ENCODE peak calls at places on chromosomes 1 and 21, in eight cellular contexts. F, H, O, T, Y, M, C and K are unnamed samples.

GRCh38 chr21:31658053-31658452 is 1.4 kb upstream of the SOD1 start:
- DNase-seq in F (peak), H (peak), O (no peak), T (no peak), Y (no peak), M (no peak), C (no peak), K (no peak)

GRCh38 chr1:36567601-36568341 is 85.1 kb upstream of the CSF3R start:
- DNase-seq in F (no peak), H (no peak), O (no peak), T (no peak), Y (no peak), M (no peak), C (peak), K (no peak)

GRCh38 chr1:17746920-17747319 is 8.2 kb upstream of the ACTL8 start:
- DNase-seq in F (no peak), H (no peak), O (no peak), T (no peak), Y (no peak), M (no peak), C (no peak), K (no peak)

GRCh38 chr1:203367051-203367450 is 16.1 kb upstream of the FMOD start:
- DNase-seq in F (no peak), H (no peak), O (no peak), T (no peak), Y (no peak), M (no peak), C (no peak), K (no peak)

GRCh38 chr1:164748253-164748899 is 189.4 kb downstream of the PBX1 start:
- DNase-seq in F (peak), H (peak), O (no peak), T (peak), Y (no peak), M (no peak), C (no peak), K (peak)

GRCh38 chr1:39646232-39647081 is 7.0 kb upstream of the HEYL start:
- DNase-seq in F (no peak), H (peak), O (no peak), T (no peak), Y (no peak), M (no peak), C (peak), K (no peak)

GRCh38 chr1:190494451-190494850 is 16.8 kb upstream of the BRINP3 start:
- DNase-seq in F (no peak), H (no peak), O (no peak), T (no peak), Y (no peak), M (no peak), C (no peak), K (no peak)

GRCh38 chr1:81183157-81183952 is 617.4 kb upstream of the ADGRL2 start:
- DNase-seq in F (no peak), H (no peak), O (no peak), T (no peak), Y (no peak), M (no peak), C (no peak), K (no peak)

GRCh38 chr1:87084247-87084836 is 169.9 kb downstream of the HS2ST1 start:
- DNase-seq in F (peak), H (peak), O (no peak), T (peak), Y (no peak), M (no peak), C (peak), K (peak)

GRCh38 chr1:57839067-57839466 is 415.2 kb upstream of the DAB1 start:
- DNase-seq in F (no peak), H (no peak), O (no peak), T (no peak), Y (no peak), M (no peak), C (no peak), K (no peak)

DNA sequence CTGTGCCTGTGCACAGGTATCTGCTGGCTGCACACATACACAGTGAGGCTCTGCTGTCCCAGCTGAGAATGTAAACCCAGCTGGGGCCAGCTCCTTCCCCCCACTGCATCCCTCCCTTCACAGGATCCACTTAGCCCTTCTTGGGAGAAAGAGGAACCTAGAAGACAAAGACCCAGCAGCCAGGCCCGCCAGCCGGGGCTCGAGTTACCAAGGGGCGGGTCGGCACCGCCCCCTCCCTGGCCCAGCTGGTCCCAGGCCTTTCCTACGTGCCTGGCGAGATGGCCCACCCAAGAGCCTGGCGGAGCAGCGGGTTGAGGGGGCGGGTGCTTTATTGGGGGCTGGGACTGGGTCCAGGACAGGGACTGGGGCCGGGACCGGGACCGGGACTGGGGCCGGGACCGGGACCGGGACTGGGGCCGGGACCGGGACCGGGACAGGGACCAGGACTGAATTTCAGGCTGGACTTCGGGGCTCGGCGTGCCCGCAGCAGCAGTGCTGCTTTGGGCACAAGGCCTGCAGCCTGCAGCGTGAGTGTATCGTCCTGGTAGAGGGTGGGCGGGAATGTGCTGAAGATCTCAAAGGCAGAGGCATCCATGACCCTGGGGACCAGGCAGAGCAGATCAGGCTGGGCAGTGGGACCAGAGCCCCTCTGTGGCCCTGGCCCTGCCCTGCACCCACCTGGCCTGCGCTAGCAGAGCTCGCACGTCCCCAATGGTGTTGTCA is 2.2 kb downstream of the SH3BGRL3 start:
- DNase-seq in F (no peak), H (peak), O (peak), T (no peak), Y (no peak), M (no peak), C (no peak), K (no peak)
- H3K9ac ChIP-seq in F (no peak), H (no peak), O (peak), T (no peak), Y (no peak), M (no peak), C (no peak), K (no peak)

GRCh38 chr1:108628666-108629065 is 32.2 kb downstream of the HENMT1 start:
- DNase-seq in F (no peak), H (no peak), O (no peak), T (no peak), Y (no peak), M (no peak), C (no peak), K (no peak)
- TF ChIP-seq POLR2AphosphoS5 in F (no peak), H (no peak), O (no peak), T (no peak), Y (no peak), M (no peak), C (no peak), K (no peak)

DNA sequence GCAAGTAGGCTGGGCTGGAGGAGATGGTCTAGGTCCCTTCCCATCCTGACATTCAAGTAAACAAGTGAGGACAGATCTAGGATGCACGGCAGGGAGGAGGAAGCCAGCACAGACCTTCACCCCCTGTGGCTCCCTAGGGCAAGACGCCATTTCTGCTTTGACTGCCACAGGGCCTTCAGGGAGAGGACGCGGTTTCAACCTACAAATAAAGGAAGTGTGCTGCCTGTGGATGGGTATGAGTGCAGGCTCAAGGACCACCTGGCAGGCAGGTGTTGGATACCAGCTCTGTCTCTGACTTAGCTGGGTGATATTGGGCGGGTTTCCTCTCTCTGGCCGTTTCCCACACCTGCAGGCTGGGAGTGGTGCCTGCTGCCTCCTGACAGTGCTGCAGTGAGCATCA is 16.2 kb downstream of the SLC2A1 start:
- DNase-seq in F (no peak), H (no peak), O (no peak), T (no peak), Y (no peak), M (no peak), C (no peak), K (no peak)
- H3K9ac ChIP-seq in F (no peak), H (peak), O (no peak), T (peak), Y (no peak), M (no peak), C (peak), K (no peak)

GRCh38 chr1:9866836-9867235 is 43.1 kb upstream of the CLSTN1 start:
- DNase-seq in F (no peak), H (no peak), O (no peak), T (no peak), Y (no peak), M (no peak), C (no peak), K (no peak)

GRCh38 chr1:9869831-9870251 is 40.2 kb downstream of the CTNNBIP1 start:
- DNase-seq in F (no peak), H (no peak), O (no peak), T (no peak), Y (no peak), M (no peak), C (no peak), K (no peak)

GRCh38 chr1:9868244-9868590 is 41.9 kb downstream of the CTNNBIP1 start:
- DNase-seq in F (no peak), H (no peak), O (no peak), T (no peak), Y (no peak), M (no peak), C (no peak), K (no peak)

GRCh38 chr1:9865745-9866144 is 42.0 kb upstream of the CLSTN1 start:
- DNase-seq in F (no peak), H (no peak), O (no peak), T (no peak), Y (no peak), M (no peak), C (no peak), K (peak)

GRCh38 chr1:9867408-9868243 is 42.4 kb downstream of the CTNNBIP1 start:
- DNase-seq in F (peak), H (peak), O (peak), T (no peak), Y (peak), M (no peak), C (peak), K (peak)
- TF ChIP-seq POLR2AphosphoS5 in F (no peak), H (no peak), O (no peak), T (no peak), Y (no peak), M (no peak), C (no peak), K (no peak)

GRCh38 chr1:179059185-179059483 is 22.7 kb upstream of the TOR3A start:
- DNase-seq in F (no peak), H (no peak), O (no peak), T (no peak), Y (no peak), M (no peak), C (no peak), K (no peak)
- H3K9ac ChIP-seq in F (no peak), H (no peak), O (no peak), T (no peak), Y (no peak), M (no peak), C (no peak), K (no peak)

GRCh38 chr1:110708968-110709367 is 34.2 kb upstream of the KCNA3 start:
- DNase-seq in F (no peak), H (peak), O (no peak), T (no peak), Y (no peak), M (no peak), C (no peak), K (no peak)
- TF ChIP-seq POLR2AphosphoS5 in F (no peak), H (no peak), O (no peak), T (no peak), Y (no peak), M (no peak), C (no peak), K (no peak)

GRCh38 chr1:167756760-167757405 is 35.1 kb downstream of the MPZL1 start:
- DNase-seq in F (no peak), H (peak), O (no peak), T (no peak), Y (no peak), M (no peak), C (no peak), K (no peak)
- H3K9ac ChIP-seq in F (no peak), H (peak), O (no peak), T (no peak), Y (no peak), M (no peak), C (no peak), K (no peak)

GRCh38 chr1:15956150-15956549 is 19.8 kb downstream of the ZBTB17 start:
- DNase-seq in F (no peak), H (no peak), O (no peak), T (no peak), Y (no peak), M (no peak), C (no peak), K (no peak)

GRCh38 chr1:15958111-15958510 is 17.8 kb downstream of the ZBTB17 start:
- DNase-seq in F (no peak), H (no peak), O (no peak), T (no peak), Y (no peak), M (no peak), C (no peak), K (peak)

GRCh38 chr1:15955552-15955951 is 20.3 kb downstream of the ZBTB17 start:
- DNase-seq in F (no peak), H (no peak), O (no peak), T (no peak), Y (no peak), M (no peak), C (no peak), K (no peak)

GRCh38 chr1:15958788-15959187 is 17.1 kb downstream of the ZBTB17 start:
- DNase-seq in F (no peak), H (peak), O (no peak), T (no peak), Y (no peak), M (no peak), C (peak), K (peak)

DNA sequence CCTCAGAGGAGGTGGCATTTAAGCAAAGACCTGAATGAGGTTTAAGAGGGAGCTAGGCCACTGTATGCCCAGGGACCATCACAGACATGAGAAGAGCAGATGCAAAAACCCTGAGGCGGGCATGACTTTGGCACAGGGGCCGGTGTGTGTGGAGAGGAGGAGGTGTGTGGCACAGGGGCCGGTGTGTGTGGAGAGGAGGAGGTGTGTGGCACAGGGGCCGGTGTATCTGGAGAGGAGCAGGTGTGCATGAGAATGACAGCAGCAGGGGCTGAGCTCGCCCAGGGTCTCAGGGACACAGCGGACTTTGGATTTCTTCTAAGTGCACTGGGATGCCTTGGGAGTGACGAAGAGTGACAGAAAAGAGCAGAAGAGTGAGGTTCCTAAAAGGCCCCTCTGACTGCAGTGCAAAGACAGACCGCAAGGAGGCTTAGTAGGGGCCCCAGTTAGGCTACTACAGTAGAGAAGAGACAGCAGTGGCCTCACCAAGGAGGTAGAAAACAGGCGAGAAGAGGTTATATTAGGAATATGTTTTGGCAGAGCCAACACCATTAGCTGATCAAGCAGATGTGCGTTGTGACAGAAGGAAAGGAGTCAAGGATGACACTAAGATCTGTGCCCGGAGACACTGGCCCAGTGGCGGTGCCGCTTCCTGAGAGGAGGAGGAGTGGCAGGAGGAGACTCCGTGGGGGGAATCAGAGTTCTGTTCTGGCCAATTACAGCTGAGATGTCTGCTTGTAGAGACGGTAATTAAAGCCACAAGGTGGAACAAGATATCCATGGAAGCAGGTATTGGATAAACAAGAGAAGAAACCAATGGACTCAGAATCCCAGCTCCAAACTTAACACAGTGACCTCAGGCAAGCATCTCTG is 18.4 kb downstream of the ZBTB17 start:
- DNase-seq in F (no peak), H (peak), O (no peak), T (no peak), Y (no peak), M (no peak), C (peak), K (no peak)
- TF ChIP-seq POLR2AphosphoS5 in F (no peak), H (no peak), O (no peak), T (no peak), Y (no peak), M (no peak), C (no peak), K (no peak)